ENCODE peak calls at places on chromosomes 16 and 17, in seven cellular contexts. O is IMR-90, R is AG09309, W is A549, L is adrenal gland, T is fibroblast of pulmonary artery, Q is hepatocyte. C is an unnamed sample.

GRCh38 chr16:17503331-17503730 is 32.6 kb upstream of the XYLT1 start:
- DNase-seq in O (no peak), R (no peak), W (no peak), L (no peak), T (no peak), Q (no peak), C (no peak)

GRCh38 chr17:27269201-27269600 is 24.7 kb upstream of the WSB1 start:
- DNase-seq in O (no peak), R (no peak), W (no peak), L (no peak), T (no peak), Q (no peak), C (no peak)

GRCh38 chr16:8822403-8822802 is 24.8 kb downstream of the PMM2 start:
- DNase-seq in O (no peak), R (no peak), W (no peak), L (no peak), T (no peak), Q (no peak), C (no peak)

GRCh38 chr16:1313721-1314120 is 4.3 kb downstream of the UBE2I start:
- DNase-seq in O (no peak), R (no peak), W (no peak), L (no peak), T (no peak), Q (no peak), C (no peak)

GRCh38 chr17:49035470-49036269 is 38.5 kb downstream of the IGF2BP1 start:
- DNase-seq in O (peak), R (no peak), W (peak), L (peak), T (peak), Q (peak), C (peak)

GRCh38 chr16:30377812-30378235 is 3.2 kb downstream of the MYL11 start:
- DNase-seq in O (peak), R (no peak), W (peak), L (peak), T (peak), Q (peak), C (peak)

GRCh38 chr17:29133146-29133713 is 47.0 kb downstream of the MYO18A start:
- DNase-seq in O (peak), R (no peak), W (peak), L (peak), T (peak), Q (no peak), C (peak)

GRCh38 chr17:46791531-46791930 is 27.0 kb downstream of the WNT3 start:
- DNase-seq in O (no peak), R (no peak), W (no peak), L (no peak), T (no peak), Q (no peak), C (no peak)

GRCh38 chr17:33112763-33113162 is 121.1 kb downstream of the SPACA3 start:
- DNase-seq in O (peak), R (no peak), W (peak), L (no peak), T (peak), Q (peak), C (peak)

GRCh38 chr17:32341857-32342602 is at the start of gene C17orf75:
- DNase-seq in O (peak), R (no peak), W (peak), L (peak), T (peak), Q (peak), C (peak)

GRCh38 chr16:1825864-1826690 is 548 bp downstream of the HAGH start:
- DNase-seq in O (peak), R (no peak), W (peak), L (peak), T (peak), Q (peak), C (no peak)

GRCh38 chr17:49387374-49388289 is 25.6 kb upstream of the ZNF652 start:
- DNase-seq in O (no peak), R (no peak), W (no peak), L (no peak), T (no peak), Q (no peak), C (no peak)

GRCh38 chr16:7318661-7319060 is 14.0 kb upstream of the RBFOX1 start:
- DNase-seq in O (no peak), R (no peak), W (no peak), L (no peak), T (no peak), Q (no peak), C (no peak)

GRCh38 chr17:64256913-64257807 is 5.9 kb downstream of the TEX2 start:
- DNase-seq in O (peak), R (no peak), W (no peak), L (no peak), T (peak), Q (no peak), C (no peak)

GRCh38 chr17:52947418-52947817 is 788.9 kb upstream of the CA10 start:
- DNase-seq in O (no peak), R (no peak), W (no peak), L (no peak), T (no peak), Q (no peak), C (no peak)

GRCh38 chr17:31511176-31511540 is 119.7 kb downstream of the RAB11FIP4 start:
- DNase-seq in O (no peak), R (no peak), W (no peak), L (no peak), T (no peak), Q (no peak), C (no peak)

GRCh38 chr16:56241596-56241995 is 50.3 kb downstream of the GNAO1 start:
- DNase-seq in O (peak), R (peak), W (no peak), L (no peak), T (no peak), Q (no peak), C (no peak)

DNA sequence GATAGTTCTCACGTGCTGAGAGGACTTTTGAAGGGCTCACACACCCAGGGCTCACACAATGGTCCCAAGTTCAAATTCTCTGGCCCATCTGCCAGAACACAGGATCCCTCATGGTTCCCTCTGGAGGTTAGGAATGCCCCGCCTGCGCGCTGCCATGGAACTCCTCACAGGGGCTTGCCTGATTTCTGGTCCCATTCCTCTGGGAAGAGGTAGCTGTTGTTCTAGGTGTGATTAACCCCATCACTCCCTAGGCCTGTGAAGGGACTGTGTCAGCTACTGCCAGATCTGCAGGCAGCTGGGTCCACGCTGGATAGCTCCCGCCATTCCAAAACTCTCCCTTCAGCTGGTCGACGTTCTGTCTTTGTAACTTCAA is 2.3 kb upstream of the ARMC5 start:
- DNase-seq in O (no peak), R (no peak), W (no peak), L (no peak), T (no peak), Q (no peak), C (no peak)
- H3K4me3 ChIP-seq in O (no peak), R (peak), W (no peak), L (peak), T (peak), Q (no peak), C (peak)

DNA sequence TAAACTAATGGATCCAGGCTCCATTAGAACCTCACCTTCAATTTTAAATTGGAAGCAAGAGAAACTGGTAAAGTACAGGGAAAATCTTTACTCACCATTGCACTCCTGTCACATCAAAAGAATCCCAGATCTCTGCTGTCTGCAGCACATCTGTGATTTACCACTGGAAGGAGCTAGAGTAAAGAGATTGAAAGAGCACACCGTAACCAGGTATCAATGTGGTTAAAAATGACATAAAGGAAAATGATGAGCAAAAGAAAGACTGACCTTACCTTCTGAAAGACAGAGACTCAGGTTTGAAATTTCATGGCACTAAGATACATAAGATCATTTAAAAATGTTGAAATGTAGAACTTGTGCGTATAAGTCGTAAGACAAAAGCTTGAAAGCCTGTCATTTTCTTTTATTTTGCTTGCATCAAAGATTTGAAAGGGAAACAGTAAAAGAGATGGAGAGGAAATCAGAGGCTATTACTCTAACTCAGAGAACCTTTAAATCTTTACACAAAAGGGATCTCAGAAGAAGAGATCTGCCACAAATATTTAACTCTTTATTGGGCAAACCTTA is 678.2 kb upstream of the GOT2 start:
- DNase-seq in O (peak), R (no peak), W (peak), L (no peak), T (no peak), Q (peak), C (no peak)
- TF ChIP-seq CTCF in O (peak), R (peak), W (peak), L (no peak), T (no peak), Q (peak), C (no peak)

DNA sequence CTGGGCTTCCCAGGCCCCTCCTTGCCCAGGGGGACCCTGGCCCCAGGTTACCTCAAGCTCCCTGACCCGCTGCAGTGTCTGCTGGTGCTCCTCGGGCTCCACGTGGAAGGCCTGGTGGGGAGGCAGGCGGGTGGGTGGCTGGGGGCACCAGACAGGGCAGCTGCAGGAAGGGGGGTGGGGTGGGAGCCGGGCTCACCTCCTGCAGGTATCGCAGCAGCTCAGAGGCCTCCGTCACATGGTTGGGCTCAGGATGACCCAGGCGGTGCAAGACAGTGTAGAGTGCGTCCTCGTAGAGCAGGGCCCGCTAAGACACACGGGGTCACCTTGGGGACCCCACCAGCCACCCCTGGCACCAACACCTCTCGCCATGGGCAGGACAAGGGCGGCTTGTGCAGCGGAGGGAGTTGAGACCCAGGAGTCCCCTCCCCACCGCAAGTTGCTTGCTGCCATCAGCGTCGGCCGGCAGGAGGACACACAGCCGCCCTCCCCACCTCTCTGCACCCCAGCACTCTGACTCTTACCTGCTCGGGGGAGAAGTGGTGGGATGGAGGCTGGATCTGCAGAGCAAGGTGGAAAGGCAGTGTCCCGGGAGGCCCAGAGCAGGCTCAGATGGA is 1.1 kb downstream of the UNC13D start:
- DNase-seq in O (no peak), R (no peak), W (no peak), L (no peak), T (no peak), Q (no peak), C (no peak)
- H3K4me3 ChIP-seq in O (no peak), R (no peak), W (no peak), L (peak), T (no peak), Q (no peak), C (no peak)

DNA sequence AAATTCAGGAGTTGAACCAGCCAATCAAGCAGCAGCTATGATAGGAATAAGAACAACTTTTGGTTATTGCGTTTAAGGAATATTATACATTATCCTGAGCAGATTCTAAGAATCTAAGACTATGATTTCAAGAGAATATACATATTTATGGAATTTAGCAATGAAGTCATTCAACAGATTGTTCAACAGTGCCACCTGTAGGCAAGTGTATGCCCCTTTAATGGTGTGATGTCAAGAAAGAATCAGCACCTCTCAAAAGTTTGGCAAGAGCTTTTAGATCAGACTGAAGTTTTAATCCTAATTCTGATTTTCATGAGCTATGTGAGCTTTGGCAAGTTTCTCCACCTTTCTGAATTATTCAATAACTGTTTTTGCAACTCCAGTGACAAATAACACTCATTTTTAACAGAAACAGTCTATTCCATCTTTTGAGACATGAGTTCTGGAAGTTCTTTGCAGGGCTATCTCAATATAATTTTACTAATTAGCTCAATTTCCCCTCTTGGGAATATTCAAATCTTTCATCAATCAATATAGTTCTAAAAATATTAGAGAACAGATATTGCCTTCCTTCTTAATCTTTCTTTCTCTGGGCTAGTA is 474.3 kb upstream of the TOM1L1 start:
- DNase-seq in O (no peak), R (no peak), W (peak), L (no peak), T (peak), Q (peak), C (no peak)
- TF ChIP-seq CTCF in O (no peak), R (no peak), W (peak), L (no peak), T (no peak), Q (peak), C (no peak)

DNA sequence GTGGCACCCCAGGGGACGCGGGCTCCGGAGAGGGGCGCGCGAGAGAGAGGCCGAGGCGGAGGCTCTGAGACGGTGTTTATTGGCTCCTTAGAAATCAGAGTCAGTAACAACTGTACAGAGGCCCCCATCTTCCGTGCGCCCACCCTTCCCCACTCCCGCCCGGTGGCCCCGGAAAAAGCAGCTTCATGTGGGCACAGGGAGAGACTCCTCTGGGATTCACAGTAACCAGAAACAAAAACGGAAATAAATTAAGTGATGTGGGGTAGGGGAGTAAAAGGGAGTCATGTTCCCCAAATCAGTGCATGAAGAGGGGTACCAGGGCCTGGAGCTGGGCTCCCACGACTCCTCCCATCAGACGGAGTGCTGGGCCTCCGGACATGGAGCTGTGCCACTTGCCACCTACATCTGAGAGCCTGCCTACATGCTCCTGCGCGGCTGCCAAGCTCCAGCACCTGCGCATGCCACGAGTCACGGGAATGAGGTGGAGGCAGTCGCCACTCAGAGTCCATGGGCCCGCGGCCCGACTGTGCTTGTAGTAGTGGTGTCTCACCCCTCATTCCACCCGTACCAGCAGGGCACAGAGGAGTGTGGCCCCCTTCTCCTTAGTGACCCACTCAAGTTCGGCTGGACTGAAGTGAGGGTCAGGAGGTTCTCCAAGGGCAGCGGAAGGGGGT is 547 bp upstream of the GPS2 start:
- DNase-seq in O (no peak), R (no peak), W (no peak), L (peak), T (no peak), Q (no peak), C (no peak)
- H3K4me3 ChIP-seq in O (peak), R (peak), W (peak), L (peak), T (peak), Q (peak), C (peak)

GRCh38 chr16:5024632-5025031 is 9.1 kb downstream of the NAGPA start:
- DNase-seq in O (no peak), R (no peak), W (peak), L (no peak), T (peak), Q (no peak), C (peak)

GRCh38 chr16:5026664-5027063 is 7.1 kb downstream of the NAGPA start:
- DNase-seq in O (no peak), R (no peak), W (no peak), L (no peak), T (no peak), Q (no peak), C (no peak)

GRCh38 chr16:5027575-5028235 is 6.0 kb downstream of the NAGPA start:
- DNase-seq in O (no peak), R (no peak), W (no peak), L (no peak), T (no peak), Q (peak), C (no peak)

GRCh38 chr16:5027086-5027485 is 6.6 kb downstream of the NAGPA start:
- DNase-seq in O (no peak), R (no peak), W (no peak), L (no peak), T (no peak), Q (no peak), C (no peak)

GRCh38 chr16:5025171-5025632 is 8.5 kb downstream of the NAGPA start:
- DNase-seq in O (no peak), R (no peak), W (peak), L (no peak), T (peak), Q (no peak), C (no peak)
- TF ChIP-seq CTCF in O (peak), R (peak), W (peak), L (no peak), T (peak), Q (peak), C (peak)